ENCODE peak calls at places on chromosomes 3 and 15, in ten cellular contexts. D is GM12891; F is SK-N-SH; H is neural crest cell; L is activated CD8-positive, alpha-beta memory T cell treated with anti-CD3 and anti-CD28 coated beads, Interleukin-2, amount 50 U/mL, for 48 hours; X is effector CD4-positive, alpha-beta T cell; N is T-helper 17 cell; K is AG04450; W is colonic mucosa; E is NCI-H1436 treated with DMSO at 0.1 percent for 48 hours. I is an unnamed sample.

GRCh38 chr15:68230157-68231100 is 901 bp upstream of the CLN6 start:
- DNase-seq in F (peak), W (no peak), L (no peak), E (no peak), X (no peak), N (no peak), H (no peak), D (no peak), K (no peak), I (no peak)

GRCh38 chr15:75198560-75199346 is 2.9 kb upstream of the C15orf39 start:
- DNase-seq in L (no peak), F (no peak), W (no peak), E (peak), H (no peak), D (no peak), K (no peak), N (no peak), X (no peak), I (peak)

GRCh38 chr15:68312701-68313204 is 35.2 kb downstream of the FEM1B start:
- DNase-seq in F (peak), K (no peak), N (no peak), W (no peak), E (no peak), D (no peak), X (no peak), H (no peak), L (peak), I (no peak)

GRCh38 chr15:94177112-94177511 is 54.2 kb upstream of the MCTP2 start:
- DNase-seq in F (peak), D (no peak), K (peak), W (no peak), L (no peak), N (no peak), E (no peak), H (no peak), X (no peak), I (no peak)

GRCh38 chr3:28575100-28575747 is 226.6 kb upstream of the AZI2 start:
- DNase-seq in N (no peak), K (no peak), X (no peak), E (no peak), F (peak), L (peak), W (no peak), D (peak), H (peak), I (no peak)

GRCh38 chr15:70267879-70268278 is 170.2 kb upstream of the TLE3 start:
- DNase-seq in K (no peak), X (no peak), L (no peak), E (no peak), H (no peak), F (no peak), N (no peak), W (no peak), D (no peak), I (no peak)

GRCh38 chr3:73656241-73656890 is 31.6 kb upstream of the PDZRN3 start:
- DNase-seq in X (no peak), W (no peak), D (no peak), E (no peak), N (no peak), K (no peak), L (no peak), H (no peak), F (no peak), I (no peak)

GRCh38 chr15:35019401-35020327 is 31.6 kb upstream of the ZNF770 start:
- DNase-seq in E (no peak), L (no peak), N (no peak), H (no peak), F (no peak), K (no peak), W (peak), D (no peak), X (no peak), I (peak)

GRCh38 chr3:161042023-161042501 is 63.1 kb downstream of the B3GALNT1 start:
- DNase-seq in D (no peak), W (no peak), K (no peak), L (no peak), X (no peak), E (no peak), F (no peak), H (no peak), N (no peak), I (no peak)

GRCh38 chr3:107062787-107063186 is 314.5 kb upstream of the CCDC54 start:
- DNase-seq in L (no peak), X (no peak), D (no peak), N (no peak), F (no peak), K (no peak), W (no peak), E (no peak), H (no peak), I (no peak)

GRCh38 chr3:159818997-159819500 is 169.6 kb upstream of the IL12A start:
- DNase-seq in F (no peak), D (no peak), K (no peak), L (no peak), E (no peak), X (no peak), W (no peak), H (no peak), N (no peak), I (no peak)

GRCh38 chr15:72784233-72784876 is 797 bp upstream of the ADPGK start:
- DNase-seq in N (no peak), K (peak), F (peak), L (no peak), X (no peak), E (peak), D (peak), W (peak), H (peak), I (peak)

GRCh38 chr3:159911011-159911663 is 77.5 kb upstream of the IL12A start:
- DNase-seq in L (no peak), X (no peak), K (no peak), E (no peak), W (no peak), D (no peak), H (no peak), N (no peak), F (no peak), I (no peak)

GRCh38 chr3:38617137-38617536 is 32.4 kb downstream of the SCN5A start:
- DNase-seq in H (no peak), N (no peak), E (no peak), X (no peak), D (no peak), L (no peak), F (no peak), K (no peak), W (no peak), I (no peak)

GRCh38 chr15:52013151-52013791 is 5.7 kb upstream of the MAPK6 start:
- DNase-seq in H (no peak), D (no peak), F (no peak), X (no peak), L (no peak), W (no peak), K (no peak), N (no peak), E (no peak), I (no peak)

GRCh38 chr3:25151497-25151896 is 276.6 kb upstream of the RARB start:
- DNase-seq in F (no peak), D (no peak), K (no peak), E (peak), H (no peak), L (no peak), W (no peak), X (no peak), N (no peak), I (no peak)

GRCh38 chr15:49742381-49742780 is 121.5 kb downstream of the DTWD1 start:
- DNase-seq in D (no peak), N (no peak), F (no peak), H (no peak), K (no peak), L (no peak), X (no peak), E (no peak), W (peak), I (no peak)

GRCh38 chr15:34271493-34271892 is 46.7 kb downstream of the EMC4 start:
- DNase-seq in D (no peak), X (no peak), H (no peak), F (no peak), N (no peak), E (no peak), L (no peak), W (no peak), K (peak), I (no peak)

GRCh38 chr3:151430821-151431484 is 29.9 kb downstream of the IGSF10 start:
- DNase-seq in E (no peak), H (no peak), K (no peak), F (no peak), D (no peak), X (no peak), N (no peak), L (no peak), W (no peak), I (no peak)

GRCh38 chr3:98556164-98557130 is 24.7 kb downstream of the GPR15 start:
- DNase-seq in H (no peak), F (no peak), E (no peak), D (no peak), K (no peak), L (peak), N (peak), X (peak), W (no peak), I (no peak)

GRCh38 chr15:56739964-56740640 is 6.8 kb upstream of the ZNF280D start:
- DNase-seq in N (no peak), H (no peak), W (no peak), X (no peak), E (no peak), K (no peak), F (no peak), D (no peak), L (no peak), I (no peak)

GRCh38 chr15:44529864-44530604 is 6.9 kb upstream of the EIF3J start:
- DNase-seq in N (no peak), F (no peak), D (no peak), K (no peak), X (no peak), E (no peak), L (no peak), W (no peak), H (no peak), I (no peak)

GRCh38 chr15:67048281-67049279 is 16.8 kb upstream of the SMAD3 start:
- DNase-seq in E (no peak), N (no peak), F (no peak), W (peak), H (no peak), X (no peak), D (no peak), L (no peak), K (peak), I (no peak)

GRCh38 chr15:27601239-27601942 is 497.7 kb downstream of the OCA2 start:
- DNase-seq in N (no peak), K (no peak), W (no peak), H (no peak), D (no peak), X (no peak), E (no peak), F (no peak), L (no peak), I (peak)

GRCh38 chr3:177820683-177821316 is 623.5 kb upstream of the TBL1XR1 start:
- DNase-seq in X (no peak), L (no peak), N (no peak), E (no peak), K (no peak), H (no peak), D (no peak), F (no peak), W (no peak), I (no peak)

GRCh38 chr3:65597952-65598413 is 440.7 kb downstream of the MAGI1 start:
- DNase-seq in F (peak), W (no peak), H (peak), E (no peak), K (no peak), L (no peak), D (no peak), X (no peak), N (no peak), I (no peak)

GRCh38 chr3:122512284-122512683 is 2.5 kb downstream of the KPNA1 start:
- DNase-seq in E (no peak), X (no peak), W (no peak), D (no peak), H (no peak), N (no peak), L (no peak), K (no peak), F (no peak), I (peak)

GRCh38 chr3:146491303-146491702 is 21.9 kb upstream of the PLSCR2 start:
- DNase-seq in W (no peak), X (no peak), F (no peak), E (no peak), H (no peak), L (no peak), D (no peak), K (no peak), N (no peak), I (no peak)

GRCh38 chr3:5677560-5677959 is 490.1 kb downstream of the EDEM1 start:
- DNase-seq in H (no peak), K (no peak), E (no peak), L (no peak), X (no peak), D (no peak), N (no peak), F (no peak), W (no peak), I (no peak)

GRCh38 chr3:113148307-113148703 is 63.1 kb upstream of the BOC start:
- DNase-seq in W (peak), H (no peak), K (no peak), X (no peak), L (no peak), N (no peak), F (peak), D (no peak), E (no peak), I (no peak)

GRCh38 chr3:156819842-156820686 is 6.1 kb upstream of the LEKR1 start:
- DNase-seq in X (no peak), W (no peak), N (no peak), F (no peak), K (no peak), H (no peak), E (no peak), L (no peak), D (no peak), I (no peak)

GRCh38 chr3:107208100-107208499 is 169.1 kb upstream of the CCDC54 start:
- DNase-seq in K (peak), E (peak), N (no peak), L (no peak), F (no peak), W (peak), D (no peak), X (no peak), H (no peak), I (peak)

GRCh38 chr15:97941572-97941971 is 18.9 kb upstream of the ARRDC4 start:
- DNase-seq in D (no peak), H (no peak), K (no peak), X (no peak), N (no peak), F (no peak), E (no peak), L (no peak), W (no peak), I (no peak)

GRCh38 chr3:100810671-100811070 is 101.4 kb downstream of the TFG start:
- DNase-seq in K (peak), W (no peak), E (no peak), D (no peak), F (no peak), H (no peak), L (no peak), X (no peak), N (no peak), I (no peak)

GRCh38 chr3:123371426-123371825 is 77.5 kb downstream of the ADCY5 start:
- DNase-seq in K (no peak), L (no peak), D (no peak), F (no peak), N (no peak), E (no peak), X (no peak), H (no peak), W (no peak), I (no peak)

GRCh38 chr15:29259233-29259632 is 10.4 kb downstream of the NSMCE3 start:
- DNase-seq in D (no peak), X (no peak), H (no peak), E (no peak), F (no peak), K (no peak), W (no peak), N (no peak), L (no peak), I (no peak)

GRCh38 chr3:12370758-12371157 is 81.9 kb downstream of the PPARG start:
- DNase-seq in E (no peak), X (no peak), L (no peak), H (no peak), F (peak), D (no peak), K (no peak), N (no peak), W (peak), I (no peak)